ENCODE peak calls at places on chromosomes 4 and X, in four cellular contexts. One of them, this sample, is unnamed.

GRCh38 chr4:100984901-100985300 is 362.4 kb downstream of the PPP3CA start:
- DNase-seq in H1: no peak
- DNase-seq in neuronal stem cell: no peak
- DNase-seq in mesenchymal stem cell: no peak
- DNase-seq in this sample: no peak

GRCh38 chr4:1459664-1460511 is 53.6 kb upstream of the NKX1-1 start:
- DNase-seq in H1: peak
- DNase-seq in neuronal stem cell: no peak
- DNase-seq in mesenchymal stem cell: no peak
- DNase-seq in this sample: peak

GRCh38 chr4:63717384-63717783 is 691.9 kb downstream of the TECRL start:
- DNase-seq in H1: no peak
- DNase-seq in neuronal stem cell: peak
- DNase-seq in mesenchymal stem cell: peak
- DNase-seq in this sample: no peak

GRCh38 chr4:172515266-172515879 is 653.2 kb upstream of the GALNT7 start:
- DNase-seq in H1: no peak
- DNase-seq in neuronal stem cell: no peak
- DNase-seq in mesenchymal stem cell: peak
- DNase-seq in this sample: peak

GRCh38 chrX:108090474-108091265 is 672 bp downstream of the PSMD10 start:
- DNase-seq in H1: no peak
- DNase-seq in neuronal stem cell: no peak
- DNase-seq in mesenchymal stem cell: peak
- DNase-seq in this sample: no peak

GRCh38 chr4:54077812-54078211 is 13.4 kb upstream of the CHIC2 start:
- DNase-seq in H1: no peak
- DNase-seq in neuronal stem cell: no peak
- DNase-seq in mesenchymal stem cell: no peak
- DNase-seq in this sample: no peak

GRCh38 chrX:54452920-54453319 is 12.7 kb downstream of the TSR2 start:
- DNase-seq in H1: no peak
- DNase-seq in neuronal stem cell: no peak
- DNase-seq in mesenchymal stem cell: peak
- DNase-seq in this sample: peak

GRCh38 chr4:108356209-108356535 is 187.4 kb upstream of the LEF1 start:
- DNase-seq in H1: no peak
- DNase-seq in neuronal stem cell: no peak
- DNase-seq in mesenchymal stem cell: no peak
- DNase-seq in this sample: no peak

GRCh38 chrX:22534643-22535042 is 261.9 kb downstream of the CBLL2 start:
- DNase-seq in H1: no peak
- DNase-seq in neuronal stem cell: no peak
- DNase-seq in mesenchymal stem cell: peak
- DNase-seq in this sample: no peak

GRCh38 chr4:56648245-56649151 is 32.6 kb downstream of the HOPX start:
- DNase-seq in H1: no peak
- DNase-seq in neuronal stem cell: no peak
- DNase-seq in mesenchymal stem cell: no peak
- DNase-seq in this sample: no peak

GRCh38 chrX:39848243-39848642 is 249.5 kb downstream of the BCOR start:
- DNase-seq in H1: no peak
- DNase-seq in neuronal stem cell: no peak
- DNase-seq in mesenchymal stem cell: peak
- DNase-seq in this sample: no peak

GRCh38 chrX:100863326-100863854 is 10.8 kb downstream of the NOX1 start:
- DNase-seq in H1: no peak
- DNase-seq in neuronal stem cell: no peak
- DNase-seq in mesenchymal stem cell: no peak
- DNase-seq in this sample: no peak

GRCh38 chrX:116499780-116500179 is 37.0 kb upstream of the CT83 start:
- DNase-seq in H1: no peak
- DNase-seq in neuronal stem cell: no peak
- DNase-seq in mesenchymal stem cell: no peak
- DNase-seq in this sample: no peak

GRCh38 chr4:145034727-145035211 is 63.2 kb downstream of the ANAPC10 start:
- DNase-seq in H1: no peak
- DNase-seq in neuronal stem cell: no peak
- DNase-seq in mesenchymal stem cell: peak
- DNase-seq in this sample: no peak

GRCh38 chr4:38717604-38718003 is 53.6 kb downstream of the KLF3 start:
- DNase-seq in H1: no peak
- DNase-seq in neuronal stem cell: no peak
- DNase-seq in mesenchymal stem cell: no peak
- DNase-seq in this sample: no peak

GRCh38 chr4:165584916-165585315 is 206.1 kb downstream of the CPE start:
- DNase-seq in H1: no peak
- DNase-seq in neuronal stem cell: no peak
- DNase-seq in mesenchymal stem cell: no peak
- DNase-seq in this sample: no peak

GRCh38 chrX:9144643-9145290 is 110.8 kb upstream of the FAM9B start:
- DNase-seq in H1: no peak
- DNase-seq in neuronal stem cell: no peak
- DNase-seq in mesenchymal stem cell: peak
- DNase-seq in this sample: no peak

GRCh38 chr4:27917381-27917780 is 1056.7 kb downstream of the STIM2 start:
- DNase-seq in H1: no peak
- DNase-seq in neuronal stem cell: peak
- DNase-seq in mesenchymal stem cell: no peak
- DNase-seq in this sample: no peak

GRCh38 chr4:161133877-161134276 is 1029.9 kb downstream of the FSTL5 start:
- DNase-seq in H1: no peak
- DNase-seq in neuronal stem cell: no peak
- DNase-seq in mesenchymal stem cell: no peak
- DNase-seq in this sample: no peak

GRCh38 chrX:9873952-9874351 is 87.7 kb downstream of the SHROOM2 start:
- DNase-seq in H1: peak
- DNase-seq in neuronal stem cell: no peak
- DNase-seq in mesenchymal stem cell: peak
- DNase-seq in this sample: peak

GRCh38 chr4:80007745-80008149 is 65.3 kb downstream of the ANTXR2 start:
- DNase-seq in H1: no peak
- DNase-seq in neuronal stem cell: no peak
- DNase-seq in mesenchymal stem cell: peak
- DNase-seq in this sample: no peak

GRCh38 chrX:46904626-46905025 is 7.6 kb upstream of the JADE3 start:
- DNase-seq in H1: no peak
- DNase-seq in neuronal stem cell: no peak
- DNase-seq in mesenchymal stem cell: no peak
- DNase-seq in this sample: no peak

GRCh38 chr4:175953960-175954521 is 111.6 kb upstream of the WDR17 start:
- DNase-seq in H1: no peak
- DNase-seq in neuronal stem cell: no peak
- DNase-seq in mesenchymal stem cell: no peak
- DNase-seq in this sample: no peak

GRCh38 chrX:130174051-130174704 is 2.4 kb downstream of the RAB33A start:
- DNase-seq in H1: no peak
- DNase-seq in neuronal stem cell: no peak
- DNase-seq in mesenchymal stem cell: peak
- DNase-seq in this sample: no peak

GRCh38 chrX:109714340-109714958 is 18.6 kb downstream of the ACSL4 start:
- DNase-seq in H1: no peak
- DNase-seq in neuronal stem cell: no peak
- DNase-seq in mesenchymal stem cell: peak
- DNase-seq in this sample: no peak

GRCh38 chrX:150460063-150460462 is 96.9 kb downstream of the MAMLD1 start:
- DNase-seq in H1: no peak
- DNase-seq in neuronal stem cell: no peak
- DNase-seq in mesenchymal stem cell: no peak
- DNase-seq in this sample: no peak

DNA sequence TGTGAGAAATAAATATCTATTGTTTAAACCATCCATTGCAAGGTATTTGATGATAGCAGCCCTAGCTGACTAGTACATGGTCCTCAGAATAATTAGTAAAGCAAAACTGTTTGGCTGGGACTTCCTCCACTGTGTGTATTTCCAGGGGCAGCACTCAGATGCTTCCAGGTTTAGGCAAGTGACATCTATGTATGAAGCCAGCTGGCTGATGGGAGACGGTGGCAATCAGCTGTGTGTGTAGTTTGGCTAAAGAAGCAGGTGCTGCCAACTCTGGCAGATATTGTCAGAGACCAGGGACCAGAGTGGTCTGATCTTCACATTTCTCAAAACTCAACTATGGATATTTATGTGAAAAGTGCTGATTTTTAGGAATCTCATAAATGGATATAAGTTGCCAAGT is 19.1 kb downstream of the HS3ST1 start:
- DNase-seq in H1: no peak
- DNase-seq in neuronal stem cell: no peak
- DNase-seq in mesenchymal stem cell: no peak
- DNase-seq in this sample: no peak
- H2BK12ac ChIP-seq in H1: no peak
- H2BK12ac ChIP-seq in neuronal stem cell: no peak
- H2BK12ac ChIP-seq in mesenchymal stem cell: no peak
- H2BK12ac ChIP-seq in this sample: no peak

GRCh38 chr4:7700665-7701064 is 239.0 kb downstream of the AFAP1 start:
- DNase-seq in H1: no peak
- DNase-seq in neuronal stem cell: no peak
- DNase-seq in mesenchymal stem cell: no peak
- DNase-seq in this sample: no peak

GRCh38 chr4:7699040-7699439 is 240.6 kb downstream of the AFAP1 start:
- DNase-seq in H1: no peak
- DNase-seq in neuronal stem cell: no peak
- DNase-seq in mesenchymal stem cell: peak
- DNase-seq in this sample: no peak

GRCh38 chr4:7697821-7698220 is 241.8 kb downstream of the AFAP1 start:
- DNase-seq in H1: no peak
- DNase-seq in neuronal stem cell: no peak
- DNase-seq in mesenchymal stem cell: no peak
- DNase-seq in this sample: no peak

GRCh38 chr4:7698586-7698985 is 241.1 kb downstream of the AFAP1 start:
- DNase-seq in H1: no peak
- DNase-seq in neuronal stem cell: no peak
- DNase-seq in mesenchymal stem cell: peak
- DNase-seq in this sample: peak

GRCh38 chr4:7699825-7700224 is 239.8 kb downstream of the AFAP1 start:
- DNase-seq in H1: no peak
- DNase-seq in neuronal stem cell: no peak
- DNase-seq in mesenchymal stem cell: no peak
- DNase-seq in this sample: no peak
- H2BK12ac ChIP-seq in H1: no peak
- H2BK12ac ChIP-seq in neuronal stem cell: peak
- H2BK12ac ChIP-seq in mesenchymal stem cell: peak
- H2BK12ac ChIP-seq in this sample: no peak

GRCh38 chr4:103162176-103162575 is 36.0 kb downstream of the CENPE start:
- DNase-seq in H1: no peak
- DNase-seq in neuronal stem cell: no peak
- DNase-seq in mesenchymal stem cell: no peak
- DNase-seq in this sample: no peak
- H2BK12ac ChIP-seq in H1: no peak
- H2BK12ac ChIP-seq in neuronal stem cell: no peak
- H2BK12ac ChIP-seq in mesenchymal stem cell: no peak
- H2BK12ac ChIP-seq in this sample: no peak

GRCh38 chr4:6695660-6696581 is 2.2 kb downstream of the S100P start:
- DNase-seq in H1: no peak
- DNase-seq in neuronal stem cell: no peak
- DNase-seq in mesenchymal stem cell: peak
- DNase-seq in this sample: no peak

GRCh38 chr4:6692379-6692778 is 1.3 kb upstream of the S100P start:
- DNase-seq in H1: no peak
- DNase-seq in neuronal stem cell: no peak
- DNase-seq in mesenchymal stem cell: no peak
- DNase-seq in this sample: no peak

GRCh38 chr4:6694177-6694901 is 661 bp downstream of the S100P start:
- DNase-seq in H1: no peak
- DNase-seq in neuronal stem cell: no peak
- DNase-seq in mesenchymal stem cell: no peak
- DNase-seq in this sample: no peak

GRCh38 chr4:6692806-6693205 is 872 bp upstream of the S100P start:
- DNase-seq in H1: no peak
- DNase-seq in neuronal stem cell: no peak
- DNase-seq in mesenchymal stem cell: no peak
- DNase-seq in this sample: no peak

GRCh38 chr4:6693274-6694176 is at the start of gene S100P:
- DNase-seq in H1: no peak
- DNase-seq in neuronal stem cell: no peak
- DNase-seq in mesenchymal stem cell: no peak
- DNase-seq in this sample: no peak
- H2BK12ac ChIP-seq in H1: peak
- H2BK12ac ChIP-seq in neuronal stem cell: no peak
- H2BK12ac ChIP-seq in mesenchymal stem cell: no peak
- H2BK12ac ChIP-seq in this sample: no peak

This sample was measured in H9.